ENCODE peak calls at places on chromosomes 1 and 21, in five cellular contexts. One of them, this sample, is unnamed.
A peak's percentile ranks its signal among the peaks of the same experiment; 100 is the strongest.

GRCh38 chr1:56905667-56906066 is 51.1 kb downstream of the C8A start:
- DNase-seq in GM12878: no peak
- DNase-seq in IMR-90: no peak
- DNase-seq in A549: no peak
- DNase-seq in SK-N-SH: no peak
- DNase-seq in this sample: no peak

GRCh38 chr1:207619833-207620572 is 24.9 kb upstream of the CR1L start:
- DNase-seq in GM12878: no peak
- DNase-seq in IMR-90: peak; percentile 51
- DNase-seq in A549: peak; percentile 28
- DNase-seq in SK-N-SH: peak; percentile 45
- DNase-seq in this sample: peak; percentile 68

GRCh38 chr1:215754112-215754511 is 187.0 kb downstream of the KCTD3 start:
- DNase-seq in GM12878: no peak
- DNase-seq in IMR-90: no peak
- DNase-seq in A549: no peak
- DNase-seq in SK-N-SH: no peak
- DNase-seq in this sample: no peak

GRCh38 chr1:179493323-179493722 is 82.4 kb downstream of the NPHS2 start:
- DNase-seq in GM12878: no peak
- DNase-seq in IMR-90: peak; percentile 75
- DNase-seq in A549: no peak
- DNase-seq in SK-N-SH: no peak
- DNase-seq in this sample: no peak

GRCh38 chr1:185279571-185279970 is 37.5 kb downstream of the IVNS1ABP start:
- DNase-seq in GM12878: no peak
- DNase-seq in IMR-90: peak; percentile 66
- DNase-seq in A549: no peak
- DNase-seq in SK-N-SH: no peak
- DNase-seq in this sample: no peak

GRCh38 chr1:94623560-94624148 is 82.1 kb upstream of the F3 start:
- DNase-seq in GM12878: no peak
- DNase-seq in IMR-90: no peak
- DNase-seq in A549: no peak
- DNase-seq in SK-N-SH: no peak
- DNase-seq in this sample: no peak

GRCh38 chr1:91894036-91894761 is 8.2 kb upstream of the TGFBR3 start:
- DNase-seq in GM12878: no peak
- DNase-seq in IMR-90: peak; percentile 42
- DNase-seq in A549: no peak
- DNase-seq in SK-N-SH: no peak
- DNase-seq in this sample: no peak

GRCh38 chr1:171233183-171233582 is 15.1 kb upstream of the FMO1 start:
- DNase-seq in GM12878: no peak
- DNase-seq in IMR-90: no peak
- DNase-seq in A549: no peak
- DNase-seq in SK-N-SH: no peak
- DNase-seq in this sample: no peak

GRCh38 chr1:159307338-159307737 is 5.2 kb downstream of the FCER1A start:
- DNase-seq in GM12878: no peak
- DNase-seq in IMR-90: no peak
- DNase-seq in A549: no peak
- DNase-seq in SK-N-SH: no peak
- DNase-seq in this sample: no peak

DNA sequence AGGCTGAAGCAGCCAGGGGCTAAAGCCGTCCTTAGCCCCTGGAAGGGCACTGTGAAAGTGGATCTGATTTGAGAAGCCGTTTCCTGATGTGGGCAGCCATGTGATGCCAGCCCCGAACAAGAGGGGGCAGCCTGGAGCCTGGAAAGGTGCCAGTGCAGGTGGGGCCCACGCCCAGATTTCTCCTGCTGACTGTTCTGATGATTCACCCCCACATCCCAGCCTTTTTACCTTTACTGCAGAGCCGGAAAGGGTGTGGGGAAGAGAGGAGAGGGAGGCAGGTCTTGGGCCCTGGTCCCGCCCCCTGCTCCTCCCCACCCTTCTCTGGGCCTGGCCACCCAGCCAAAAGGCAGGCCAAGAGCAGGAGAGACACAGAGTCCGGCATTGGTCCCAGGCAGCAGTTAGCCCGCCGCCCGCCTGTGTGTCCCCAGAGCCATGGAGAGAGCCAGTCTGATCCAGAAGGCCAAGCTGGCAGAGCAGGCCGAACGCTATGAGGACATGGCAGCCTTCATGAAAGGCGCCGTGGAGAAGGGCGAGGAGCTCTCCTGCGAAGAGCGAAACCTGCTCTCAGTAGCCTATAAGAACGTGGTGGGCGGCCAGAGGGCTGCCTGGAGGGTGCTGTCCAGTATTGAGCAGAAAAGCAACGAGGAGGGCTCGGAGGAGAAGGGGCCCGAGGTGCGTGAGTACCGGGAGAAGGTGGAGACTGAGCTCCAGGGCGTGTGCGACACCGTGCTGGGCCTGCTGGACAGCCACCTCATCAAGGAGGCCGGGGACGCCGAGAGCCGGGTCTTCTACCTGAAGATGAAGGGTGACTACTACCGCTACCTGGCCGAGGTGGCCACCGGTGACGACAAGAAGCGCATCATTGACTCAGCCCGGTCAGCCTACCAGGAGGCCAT is at the start of gene SFN:
- DNase-seq in GM12878: no peak
- DNase-seq in IMR-90: no peak
- DNase-seq in A549: peak; percentile 79
- DNase-seq in SK-N-SH: no peak
- DNase-seq in this sample: peak; percentile 96
- TF ChIP-seq RCOR1 in GM12878: no peak
- TF ChIP-seq RCOR1 in IMR-90: no peak
- TF ChIP-seq RCOR1 in A549: no peak
- TF ChIP-seq RCOR1 in SK-N-SH: no peak
- TF ChIP-seq RCOR1 in this sample: no peak

GRCh38 chr21:31489014-31489413 is 145.0 kb upstream of the TIAM1 start:
- DNase-seq in GM12878: no peak
- DNase-seq in IMR-90: no peak
- DNase-seq in A549: no peak
- DNase-seq in SK-N-SH: no peak
- DNase-seq in this sample: no peak

GRCh38 chr21:31491617-31492016 is 147.6 kb upstream of the TIAM1 start:
- DNase-seq in GM12878: no peak
- DNase-seq in IMR-90: no peak
- DNase-seq in A549: no peak
- DNase-seq in SK-N-SH: no peak
- DNase-seq in this sample: no peak

GRCh38 chr21:31493350-31493880 is 149.4 kb upstream of the TIAM1 start:
- DNase-seq in GM12878: no peak
- DNase-seq in IMR-90: no peak
- DNase-seq in A549: no peak
- DNase-seq in SK-N-SH: no peak
- DNase-seq in this sample: no peak

GRCh38 chr21:31490471-31490870 is 146.4 kb upstream of the TIAM1 start:
- DNase-seq in GM12878: no peak
- DNase-seq in IMR-90: no peak
- DNase-seq in A549: peak; percentile 10
- DNase-seq in SK-N-SH: no peak
- DNase-seq in this sample: peak; percentile 79
- TF ChIP-seq RCOR1 in GM12878: no peak
- TF ChIP-seq RCOR1 in IMR-90: no peak
- TF ChIP-seq RCOR1 in A549: no peak
- TF ChIP-seq RCOR1 in SK-N-SH: no peak
- TF ChIP-seq RCOR1 in this sample: no peak

DNA sequence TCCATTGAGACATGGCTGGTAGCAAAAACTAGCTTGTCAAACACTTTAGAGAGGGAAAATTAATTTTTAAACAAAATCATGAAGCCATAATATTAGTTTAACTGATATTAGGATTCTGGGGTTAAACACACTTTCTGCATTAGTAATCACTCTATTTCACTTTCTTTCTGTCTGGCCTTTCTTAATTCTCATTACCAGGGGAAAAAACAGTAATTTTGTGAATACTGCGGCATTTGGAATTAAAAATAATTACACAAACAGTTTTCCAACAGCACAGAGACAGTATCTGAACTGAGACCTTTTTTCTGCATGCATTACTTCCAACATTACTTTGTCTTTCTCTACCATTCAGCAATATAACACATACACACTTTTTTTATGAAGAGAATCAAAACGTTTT is 190.6 kb downstream of the MRPL39 start:
- DNase-seq in GM12878: no peak
- DNase-seq in IMR-90: no peak
- DNase-seq in A549: no peak
- DNase-seq in SK-N-SH: no peak
- DNase-seq in this sample: no peak
- TF ChIP-seq RCOR1 in GM12878: no peak
- TF ChIP-seq RCOR1 in IMR-90: no peak
- TF ChIP-seq RCOR1 in A549: no peak
- TF ChIP-seq RCOR1 in SK-N-SH: no peak
- TF ChIP-seq RCOR1 in this sample: no peak

GRCh38 chr1:51425273-51425672 is 93.8 kb downstream of the EPS15 start:
- DNase-seq in GM12878: no peak
- DNase-seq in IMR-90: no peak
- DNase-seq in A549: no peak
- DNase-seq in SK-N-SH: no peak
- DNase-seq in this sample: no peak

GRCh38 chr1:51423098-51423821 is 92.9 kb upstream of the TTC39A start:
- DNase-seq in GM12878: no peak
- DNase-seq in IMR-90: peak; percentile 58
- DNase-seq in A549: no peak
- DNase-seq in SK-N-SH: no peak
- DNase-seq in this sample: no peak

GRCh38 chr1:51421961-51422360 is 91.6 kb upstream of the TTC39A start:
- DNase-seq in GM12878: no peak
- DNase-seq in IMR-90: peak; percentile 82
- DNase-seq in A549: peak; percentile 29
- DNase-seq in SK-N-SH: peak; percentile 65
- DNase-seq in this sample: peak; percentile 51

GRCh38 chr1:51420867-51421627 is 90.7 kb upstream of the TTC39A start:
- DNase-seq in GM12878: no peak
- DNase-seq in IMR-90: no peak
- DNase-seq in A549: no peak
- DNase-seq in SK-N-SH: no peak
- DNase-seq in this sample: no peak

GRCh38 chr1:51422367-51423097 is 92.2 kb upstream of the TTC39A start:
- DNase-seq in GM12878: no peak
- DNase-seq in IMR-90: no peak
- DNase-seq in A549: no peak
- DNase-seq in SK-N-SH: no peak
- DNase-seq in this sample: no peak
- TF ChIP-seq RCOR1 in GM12878: no peak
- TF ChIP-seq RCOR1 in IMR-90: no peak
- TF ChIP-seq RCOR1 in A549: no peak
- TF ChIP-seq RCOR1 in SK-N-SH: no peak
- TF ChIP-seq RCOR1 in this sample: no peak

This sample was measured in K562.